ENCODE peak calls at places on chromosome 13, in seven cellular contexts. One of them, this sample, is unnamed.

GRCh38 chr13:111326981-111327642 is 6.7 kb downstream of the TEX29 start:
- DNase-seq in HCT116: no peak
- DNase-seq in tibial nerve: no peak
- DNase-seq in lower leg skin: no peak
- DNase-seq in thyroid gland: no peak
- DNase-seq in adrenal gland: no peak
- DNase-seq in uterus: no peak
- DNase-seq in this sample: no peak

GRCh38 chr13:45119469-45119989 is 781 bp upstream of the GTF2F2 start:
- DNase-seq in tibial nerve: peak; percentile 8
- DNase-seq in uterus: no peak
- DNase-seq in HCT116: no peak
- DNase-seq in thyroid gland: no peak
- DNase-seq in adrenal gland: peak; percentile 33
- DNase-seq in lower leg skin: no peak
- DNase-seq in this sample: no peak

GRCh38 chr13:112350300-112350699 is 25.9 kb upstream of the SPACA7 start:
- DNase-seq in uterus: no peak
- DNase-seq in lower leg skin: no peak
- DNase-seq in thyroid gland: peak; percentile 94
- DNase-seq in HCT116: no peak
- DNase-seq in tibial nerve: no peak
- DNase-seq in adrenal gland: no peak
- DNase-seq in this sample: no peak

GRCh38 chr13:113652404-113653263 is 5.4 kb downstream of the ATP4B start:
- DNase-seq in thyroid gland: no peak
- DNase-seq in uterus: peak; percentile 6
- DNase-seq in adrenal gland: no peak
- DNase-seq in lower leg skin: no peak
- DNase-seq in HCT116: no peak
- DNase-seq in tibial nerve: no peak
- DNase-seq in this sample: no peak

GRCh38 chr13:110610955-110611595 is 4.3 kb upstream of the NAXD start:
- DNase-seq in HCT116: no peak
- DNase-seq in tibial nerve: no peak
- DNase-seq in thyroid gland: no peak
- DNase-seq in adrenal gland: no peak
- DNase-seq in uterus: no peak
- DNase-seq in lower leg skin: no peak
- DNase-seq in this sample: no peak

GRCh38 chr13:98681017-98681416 is 71.5 kb downstream of the SLC15A1 start:
- DNase-seq in adrenal gland: no peak
- DNase-seq in uterus: no peak
- DNase-seq in HCT116: no peak
- DNase-seq in lower leg skin: no peak
- DNase-seq in thyroid gland: no peak
- DNase-seq in tibial nerve: no peak
- DNase-seq in this sample: no peak

GRCh38 chr13:113859311-113860050 is 4.4 kb downstream of the GAS6 start:
- DNase-seq in tibial nerve: no peak
- DNase-seq in uterus: no peak
- DNase-seq in adrenal gland: peak; percentile 9
- DNase-seq in thyroid gland: no peak
- DNase-seq in lower leg skin: no peak
- DNase-seq in HCT116: no peak
- DNase-seq in this sample: no peak

GRCh38 chr13:32098275-32098674 is 66.7 kb downstream of the FRY start:
- DNase-seq in lower leg skin: no peak
- DNase-seq in HCT116: no peak
- DNase-seq in uterus: no peak
- DNase-seq in adrenal gland: no peak
- DNase-seq in thyroid gland: no peak
- DNase-seq in tibial nerve: no peak
- DNase-seq in this sample: no peak

GRCh38 chr13:25882732-25883357 is 169.0 kb downstream of the SHISA2 start:
- DNase-seq in tibial nerve: no peak
- DNase-seq in uterus: no peak
- DNase-seq in adrenal gland: no peak
- DNase-seq in HCT116: no peak
- DNase-seq in thyroid gland: peak; percentile 13
- DNase-seq in lower leg skin: no peak
- DNase-seq in this sample: no peak

GRCh38 chr13:20772401-20773131 is 1.2 kb downstream of the EEF1AKMT1 start:
- DNase-seq in thyroid gland: no peak
- DNase-seq in uterus: no peak
- DNase-seq in adrenal gland: no peak
- DNase-seq in tibial nerve: no peak
- DNase-seq in HCT116: no peak
- DNase-seq in lower leg skin: no peak
- DNase-seq in this sample: no peak

GRCh38 chr13:49580980-49581680 is 4.2 kb downstream of the RCBTB1 start:
- DNase-seq in lower leg skin: no peak
- DNase-seq in HCT116: no peak
- DNase-seq in tibial nerve: no peak
- DNase-seq in adrenal gland: no peak
- DNase-seq in uterus: no peak
- DNase-seq in thyroid gland: no peak
- DNase-seq in this sample: no peak

GRCh38 chr13:49587311-49587847 is 2.0 kb upstream of the RCBTB1 start:
- DNase-seq in uterus: no peak
- DNase-seq in lower leg skin: no peak
- DNase-seq in tibial nerve: no peak
- DNase-seq in HCT116: no peak
- DNase-seq in adrenal gland: no peak
- DNase-seq in thyroid gland: no peak
- DNase-seq in this sample: no peak

GRCh38 chr13:49586717-49587116 is 1.4 kb upstream of the RCBTB1 start:
- DNase-seq in thyroid gland: no peak
- DNase-seq in adrenal gland: no peak
- DNase-seq in tibial nerve: no peak
- DNase-seq in HCT116: no peak
- DNase-seq in lower leg skin: no peak
- DNase-seq in uterus: no peak
- DNase-seq in this sample: no peak

GRCh38 chr13:49584771-49585182 is 581 bp downstream of the RCBTB1 start:
- DNase-seq in tibial nerve: no peak
- DNase-seq in HCT116: no peak
- DNase-seq in lower leg skin: no peak
- DNase-seq in uterus: no peak
- DNase-seq in adrenal gland: no peak
- DNase-seq in thyroid gland: peak; percentile 39
- DNase-seq in this sample: no peak

DNA sequence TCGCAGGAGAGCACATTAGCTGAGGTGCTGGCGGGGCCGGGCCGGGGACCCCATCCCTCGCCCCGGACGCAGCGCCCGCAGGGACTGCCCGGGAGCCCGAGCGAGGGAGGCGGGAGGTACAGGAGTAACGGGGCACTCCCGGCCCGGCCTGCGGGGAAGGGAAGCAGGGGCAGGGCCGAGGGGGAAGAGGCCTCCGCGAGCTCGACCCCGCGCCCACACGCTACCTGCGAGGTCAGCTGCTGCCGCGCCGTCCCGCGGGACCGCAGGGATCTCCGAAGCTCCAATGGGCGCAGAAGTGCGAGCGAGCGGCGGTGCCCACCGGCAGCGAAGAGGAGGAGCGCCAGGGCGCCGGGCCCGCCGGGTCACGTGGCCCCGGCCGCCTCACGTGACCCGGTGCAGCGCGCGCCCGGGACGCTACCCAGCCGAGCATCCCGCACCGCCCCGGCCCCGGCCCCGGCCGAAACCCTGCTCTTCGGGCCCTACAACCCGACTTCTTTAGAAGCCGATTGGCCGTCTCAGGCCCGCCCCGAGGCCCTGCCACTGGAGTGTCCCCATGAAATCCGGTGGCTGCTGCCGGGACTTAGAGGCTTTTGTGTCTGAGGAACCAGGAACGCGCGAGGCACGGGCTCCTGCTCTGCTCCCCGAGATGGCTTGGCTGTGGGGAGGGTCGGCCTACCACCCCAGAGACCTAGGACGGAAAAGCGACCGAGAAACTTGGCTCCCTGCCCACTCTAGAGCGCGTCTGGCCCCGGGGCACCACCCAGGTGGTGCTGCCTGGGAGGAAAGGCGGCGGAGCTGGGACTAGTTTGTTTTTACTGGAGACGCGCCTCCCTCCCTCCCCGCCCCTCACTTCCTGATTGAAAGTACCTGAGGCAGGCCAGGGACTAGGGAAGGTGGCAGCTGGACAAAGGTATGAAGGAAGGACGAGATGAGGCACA is at the start of gene RCBTB1:
- DNase-seq in adrenal gland: peak; percentile 70
- DNase-seq in uterus: peak; percentile 55
- DNase-seq in tibial nerve: peak; percentile 34
- DNase-seq in thyroid gland: peak; percentile 87
- DNase-seq in lower leg skin: peak; percentile 49
- DNase-seq in HCT116: peak; percentile 18
- DNase-seq in this sample: peak; percentile 95
- TF ChIP-seq POLR2A in adrenal gland: peak; percentile 57
- TF ChIP-seq POLR2A in uterus: peak; percentile 10
- TF ChIP-seq POLR2A in tibial nerve: peak; percentile 19
- TF ChIP-seq POLR2A in thyroid gland: peak; percentile 79
- TF ChIP-seq POLR2A in lower leg skin: no peak
- TF ChIP-seq POLR2A in HCT116: no peak
- TF ChIP-seq POLR2A in this sample: peak; percentile 73

DNA sequence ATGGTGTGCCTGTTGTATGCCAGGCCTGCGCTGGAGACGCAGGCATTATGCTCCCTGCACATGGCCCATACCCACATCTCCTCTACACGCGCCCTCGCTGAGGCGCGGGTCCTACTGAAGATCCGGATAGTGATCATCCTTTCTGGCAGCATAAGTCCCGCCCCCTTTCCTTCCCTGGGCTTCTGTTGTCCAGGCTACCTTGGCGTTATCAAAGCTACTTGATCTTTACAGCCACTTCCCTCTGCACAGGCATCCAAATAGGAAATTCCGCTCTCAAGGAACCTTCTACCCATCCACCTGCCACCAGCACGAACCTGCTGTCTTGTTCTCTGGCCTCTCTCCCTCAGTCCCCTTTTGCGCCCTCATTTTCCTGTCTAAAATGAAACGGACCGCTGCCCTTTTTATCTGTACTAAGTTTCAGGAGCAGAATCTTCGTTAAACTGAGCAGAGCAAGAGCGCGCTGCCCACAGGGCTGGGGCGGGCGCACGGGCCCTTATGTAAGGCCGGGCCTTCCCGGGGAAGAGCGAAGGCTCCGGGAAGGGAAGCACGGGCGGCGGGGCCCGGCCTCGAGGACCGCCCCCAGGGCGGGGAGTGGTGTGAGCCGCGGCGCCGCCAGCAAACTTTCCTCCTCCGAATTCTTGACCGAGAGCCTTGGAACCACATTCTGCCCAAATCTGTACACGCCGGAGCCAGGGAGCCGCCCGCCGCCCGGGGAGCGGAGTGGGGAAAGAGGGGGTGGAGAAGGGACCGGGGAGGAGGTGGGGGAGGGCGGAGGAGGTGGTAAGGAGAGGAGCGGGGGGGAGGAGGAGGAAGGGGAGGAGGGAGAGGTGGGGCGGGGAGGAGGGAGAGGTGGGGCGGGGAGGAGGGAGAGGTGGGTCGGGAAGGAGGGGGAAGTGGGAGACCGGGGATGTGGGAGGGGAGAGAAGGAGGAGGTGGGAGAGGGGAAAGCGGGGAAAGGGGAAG is 919 bp upstream of the UBE2L5 start:
- DNase-seq in lower leg skin: peak; percentile 78
- DNase-seq in adrenal gland: peak; percentile 80
- DNase-seq in HCT116: no peak
- DNase-seq in uterus: peak; percentile 94
- DNase-seq in thyroid gland: peak; percentile 84
- DNase-seq in tibial nerve: peak; percentile 78
- DNase-seq in this sample: peak; percentile 95
- TF ChIP-seq POLR2A in lower leg skin: no peak
- TF ChIP-seq POLR2A in adrenal gland: peak; percentile 80
- TF ChIP-seq POLR2A in HCT116: peak; percentile 56
- TF ChIP-seq POLR2A in uterus: peak; percentile 70
- TF ChIP-seq POLR2A in thyroid gland: peak; percentile 78
- TF ChIP-seq POLR2A in tibial nerve: peak; percentile 43
- TF ChIP-seq POLR2A in this sample: peak; percentile 78

GRCh38 chr13:97435297-97435682 is 1.3 kb downstream of the RAP2A start:
- DNase-seq in lower leg skin: no peak
- DNase-seq in uterus: no peak
- DNase-seq in HCT116: no peak
- DNase-seq in thyroid gland: no peak
- DNase-seq in adrenal gland: no peak
- DNase-seq in tibial nerve: no peak
- DNase-seq in this sample: no peak

GRCh38 chr13:97434417-97435296 is 688 bp downstream of the RAP2A start:
- DNase-seq in thyroid gland: peak; percentile 39
- DNase-seq in adrenal gland: peak; percentile 49
- DNase-seq in lower leg skin: peak; percentile 40
- DNase-seq in HCT116: no peak
- DNase-seq in uterus: peak; percentile 44
- DNase-seq in tibial nerve: peak; percentile 27
- DNase-seq in this sample: peak; percentile 50

GRCh38 chr13:97432917-97433726 is 847 bp upstream of the RAP2A start:
- DNase-seq in HCT116: peak; percentile 98
- DNase-seq in tibial nerve: peak; percentile 99
- DNase-seq in thyroid gland: peak; percentile 99
- DNase-seq in uterus: peak; percentile 99
- DNase-seq in adrenal gland: peak; percentile 100
- DNase-seq in lower leg skin: peak; percentile 99
- DNase-seq in this sample: peak; percentile 97

GRCh38 chr13:97432232-97432916 is 1.6 kb upstream of the RAP2A start:
- DNase-seq in uterus: no peak
- DNase-seq in HCT116: no peak
- DNase-seq in thyroid gland: no peak
- DNase-seq in adrenal gland: no peak
- DNase-seq in lower leg skin: no peak
- DNase-seq in tibial nerve: no peak
- DNase-seq in this sample: no peak

GRCh38 chr13:97433727-97434416 is at the start of gene RAP2A:
- DNase-seq in uterus: peak; percentile 90
- DNase-seq in HCT116: peak; percentile 65
- DNase-seq in adrenal gland: peak; percentile 91
- DNase-seq in thyroid gland: peak; percentile 88
- DNase-seq in tibial nerve: peak; percentile 75
- DNase-seq in lower leg skin: peak; percentile 88
- DNase-seq in this sample: peak; percentile 92
- TF ChIP-seq POLR2A in uterus: peak; percentile 77
- TF ChIP-seq POLR2A in HCT116: peak; percentile 23
- TF ChIP-seq POLR2A in adrenal gland: peak; percentile 95
- TF ChIP-seq POLR2A in thyroid gland: peak; percentile 88
- TF ChIP-seq POLR2A in tibial nerve: peak; percentile 57
- TF ChIP-seq POLR2A in lower leg skin: no peak
- TF ChIP-seq POLR2A in this sample: peak; percentile 81

DNA sequence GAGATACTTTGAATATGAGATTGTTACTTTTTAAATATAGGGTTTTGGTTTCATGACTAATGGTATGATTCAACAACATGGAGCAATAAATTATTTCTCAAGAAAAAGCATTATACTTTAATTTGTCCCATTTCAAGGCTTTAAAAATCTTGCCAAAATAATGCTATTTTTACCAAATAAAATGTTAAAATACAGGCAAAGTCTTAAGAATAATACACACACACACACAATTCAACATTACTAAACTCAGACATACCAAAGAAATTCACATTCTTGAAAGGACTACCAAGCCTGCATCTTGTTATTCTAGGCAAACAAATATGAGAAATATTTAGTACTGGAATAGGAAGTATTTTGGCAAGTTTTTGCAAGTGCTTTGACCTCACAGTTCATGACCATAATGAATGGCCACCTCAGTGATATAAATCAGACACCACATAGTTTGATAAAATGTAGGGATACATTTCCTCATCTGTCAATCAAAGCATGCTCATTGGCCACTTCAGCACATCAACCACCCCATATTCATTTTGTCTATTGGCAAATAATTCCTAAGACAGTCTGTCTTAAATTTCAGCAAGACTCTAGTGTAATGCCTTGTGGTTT is 107.2 kb downstream of the NALCN start:
- DNase-seq in uterus: no peak
- DNase-seq in thyroid gland: no peak
- DNase-seq in adrenal gland: no peak
- DNase-seq in lower leg skin: no peak
- DNase-seq in tibial nerve: no peak
- DNase-seq in HCT116: no peak
- DNase-seq in this sample: no peak
- TF ChIP-seq POLR2A in uterus: no peak
- TF ChIP-seq POLR2A in thyroid gland: no peak
- TF ChIP-seq POLR2A in adrenal gland: no peak
- TF ChIP-seq POLR2A in lower leg skin: no peak
- TF ChIP-seq POLR2A in tibial nerve: no peak
- TF ChIP-seq POLR2A in HCT116: no peak
- TF ChIP-seq POLR2A in this sample: no peak